ENCODE peak calls at places on chromosomes 13 and 19, in seven cellular contexts. One of them, this sample, is unnamed.
A peak's percentile ranks its signal among the peaks of the same experiment; 100 is the strongest.

GRCh38 chr19:14440049-14440448 is 6.9 kb downstream of the PKN1 start:
- DNase-seq in fibroblast of the aortic adventitia: no peak
- DNase-seq in activated CD4-positive, alpha-beta T cell treated with anti-CD3 and anti-CD28 coated beads, Interleukin-2, amount 50 U/mL, for 4 hours: peak; percentile 63
- DNase-seq in effector CD4-positive, alpha-beta T cell: peak; percentile 62
- DNase-seq in astrocyte of the hippocampus: no peak
- DNase-seq in left ventricle myocardium superior: peak; percentile 84
- DNase-seq in fibroblast of lung: no peak
- DNase-seq in this sample: no peak

GRCh38 chr19:48473161-48473966 is 4.2 kb downstream of the CYTH2 start:
- DNase-seq in fibroblast of the aortic adventitia: no peak
- DNase-seq in fibroblast of lung: no peak
- DNase-seq in left ventricle myocardium superior: no peak
- DNase-seq in activated CD4-positive, alpha-beta T cell treated with anti-CD3 and anti-CD28 coated beads, Interleukin-2, amount 50 U/mL, for 4 hours: no peak
- DNase-seq in astrocyte of the hippocampus: no peak
- DNase-seq in effector CD4-positive, alpha-beta T cell: no peak
- DNase-seq in this sample: no peak

GRCh38 chr13:89455741-89456140 is 1784.6 kb downstream of the SLITRK5 start:
- DNase-seq in astrocyte of the hippocampus: peak; percentile 17
- DNase-seq in effector CD4-positive, alpha-beta T cell: no peak
- DNase-seq in left ventricle myocardium superior: no peak
- DNase-seq in fibroblast of the aortic adventitia: no peak
- DNase-seq in fibroblast of lung: no peak
- DNase-seq in activated CD4-positive, alpha-beta T cell treated with anti-CD3 and anti-CD28 coated beads, Interleukin-2, amount 50 U/mL, for 4 hours: no peak
- DNase-seq in this sample: no peak

GRCh38 chr19:42120276-42121010 is 11.8 kb downstream of the POU2F2 start:
- DNase-seq in effector CD4-positive, alpha-beta T cell: no peak
- DNase-seq in left ventricle myocardium superior: no peak
- DNase-seq in fibroblast of the aortic adventitia: no peak
- DNase-seq in activated CD4-positive, alpha-beta T cell treated with anti-CD3 and anti-CD28 coated beads, Interleukin-2, amount 50 U/mL, for 4 hours: no peak
- DNase-seq in fibroblast of lung: no peak
- DNase-seq in astrocyte of the hippocampus: no peak
- DNase-seq in this sample: no peak

GRCh38 chr13:20191902-20192469 is 752 bp downstream of the GJB2 start:
- DNase-seq in fibroblast of lung: no peak
- DNase-seq in effector CD4-positive, alpha-beta T cell: no peak
- DNase-seq in fibroblast of the aortic adventitia: peak; percentile 10
- DNase-seq in activated CD4-positive, alpha-beta T cell treated with anti-CD3 and anti-CD28 coated beads, Interleukin-2, amount 50 U/mL, for 4 hours: no peak
- DNase-seq in astrocyte of the hippocampus: peak; percentile 38
- DNase-seq in left ventricle myocardium superior: peak; percentile 32
- DNase-seq in this sample: peak; percentile 17

GRCh38 chr13:59867867-59868266 is 295.9 kb downstream of the DIAPH3 start:
- DNase-seq in fibroblast of lung: no peak
- DNase-seq in left ventricle myocardium superior: no peak
- DNase-seq in astrocyte of the hippocampus: no peak
- DNase-seq in activated CD4-positive, alpha-beta T cell treated with anti-CD3 and anti-CD28 coated beads, Interleukin-2, amount 50 U/mL, for 4 hours: no peak
- DNase-seq in effector CD4-positive, alpha-beta T cell: no peak
- DNase-seq in fibroblast of the aortic adventitia: no peak
- DNase-seq in this sample: no peak

GRCh38 chr13:76225815-76226489 is 589.8 kb downstream of the LMO7 start:
- DNase-seq in left ventricle myocardium superior: peak; percentile 59
- DNase-seq in astrocyte of the hippocampus: no peak
- DNase-seq in fibroblast of the aortic adventitia: peak; percentile 42
- DNase-seq in activated CD4-positive, alpha-beta T cell treated with anti-CD3 and anti-CD28 coated beads, Interleukin-2, amount 50 U/mL, for 4 hours: no peak
- DNase-seq in effector CD4-positive, alpha-beta T cell: no peak
- DNase-seq in fibroblast of lung: peak; percentile 82
- DNase-seq in this sample: no peak

GRCh38 chr19:5978606-5979552 is 939 bp upstream of the RANBP3 start:
- DNase-seq in fibroblast of lung: no peak
- DNase-seq in fibroblast of the aortic adventitia: no peak
- DNase-seq in activated CD4-positive, alpha-beta T cell treated with anti-CD3 and anti-CD28 coated beads, Interleukin-2, amount 50 U/mL, for 4 hours: no peak
- DNase-seq in astrocyte of the hippocampus: no peak
- DNase-seq in effector CD4-positive, alpha-beta T cell: no peak
- DNase-seq in left ventricle myocardium superior: peak; percentile 20
- DNase-seq in this sample: no peak

GRCh38 chr13:95605426-95606125 is 38.9 kb downstream of the DZIP1 start:
- DNase-seq in effector CD4-positive, alpha-beta T cell: no peak
- DNase-seq in fibroblast of the aortic adventitia: no peak
- DNase-seq in activated CD4-positive, alpha-beta T cell treated with anti-CD3 and anti-CD28 coated beads, Interleukin-2, amount 50 U/mL, for 4 hours: no peak
- DNase-seq in astrocyte of the hippocampus: no peak
- DNase-seq in left ventricle myocardium superior: no peak
- DNase-seq in fibroblast of lung: no peak
- DNase-seq in this sample: no peak

GRCh38 chr13:110106726-110107125 is 200.2 kb downstream of the COL4A1 start:
- DNase-seq in fibroblast of the aortic adventitia: peak; percentile 56
- DNase-seq in astrocyte of the hippocampus: peak; percentile 88
- DNase-seq in left ventricle myocardium superior: peak; percentile 86
- DNase-seq in effector CD4-positive, alpha-beta T cell: no peak
- DNase-seq in activated CD4-positive, alpha-beta T cell treated with anti-CD3 and anti-CD28 coated beads, Interleukin-2, amount 50 U/mL, for 4 hours: no peak
- DNase-seq in fibroblast of lung: peak; percentile 41
- DNase-seq in this sample: no peak

GRCh38 chr13:21458457-21458815 is 667 bp downstream of the ZDHHC20 start:
- DNase-seq in activated CD4-positive, alpha-beta T cell treated with anti-CD3 and anti-CD28 coated beads, Interleukin-2, amount 50 U/mL, for 4 hours: peak; percentile 14
- DNase-seq in astrocyte of the hippocampus: peak; percentile 42
- DNase-seq in left ventricle myocardium superior: peak; percentile 50
- DNase-seq in effector CD4-positive, alpha-beta T cell: no peak
- DNase-seq in fibroblast of the aortic adventitia: peak; percentile 8
- DNase-seq in fibroblast of lung: no peak
- DNase-seq in this sample: peak; percentile 23

GRCh38 chr13:30696278-30697176 is 38.8 kb upstream of the ALOX5AP start:
- DNase-seq in effector CD4-positive, alpha-beta T cell: no peak
- DNase-seq in left ventricle myocardium superior: peak; percentile 52
- DNase-seq in fibroblast of the aortic adventitia: no peak
- DNase-seq in activated CD4-positive, alpha-beta T cell treated with anti-CD3 and anti-CD28 coated beads, Interleukin-2, amount 50 U/mL, for 4 hours: no peak
- DNase-seq in astrocyte of the hippocampus: peak; percentile 29
- DNase-seq in fibroblast of lung: no peak
- DNase-seq in this sample: no peak

GRCh38 chr19:38233740-38234251 is 9.8 kb upstream of the DPF1 start:
- DNase-seq in astrocyte of the hippocampus: peak; percentile 82
- DNase-seq in fibroblast of lung: peak; percentile 75
- DNase-seq in effector CD4-positive, alpha-beta T cell: peak; percentile 69
- DNase-seq in fibroblast of the aortic adventitia: peak; percentile 78
- DNase-seq in left ventricle myocardium superior: peak; percentile 90
- DNase-seq in activated CD4-positive, alpha-beta T cell treated with anti-CD3 and anti-CD28 coated beads, Interleukin-2, amount 50 U/mL, for 4 hours: peak; percentile 65
- DNase-seq in this sample: peak; percentile 89

GRCh38 chr19:46378268-46378667 is 31.4 kb downstream of the PPP5C start:
- DNase-seq in fibroblast of the aortic adventitia: peak; percentile 86
- DNase-seq in effector CD4-positive, alpha-beta T cell: no peak
- DNase-seq in left ventricle myocardium superior: no peak
- DNase-seq in fibroblast of lung: peak; percentile 80
- DNase-seq in astrocyte of the hippocampus: peak; percentile 58
- DNase-seq in activated CD4-positive, alpha-beta T cell treated with anti-CD3 and anti-CD28 coated beads, Interleukin-2, amount 50 U/mL, for 4 hours: no peak
- DNase-seq in this sample: peak; percentile 81

GRCh38 chr13:44104969-44105368 is 225.3 kb downstream of the LACC1 start:
- DNase-seq in fibroblast of lung: no peak
- DNase-seq in activated CD4-positive, alpha-beta T cell treated with anti-CD3 and anti-CD28 coated beads, Interleukin-2, amount 50 U/mL, for 4 hours: no peak
- DNase-seq in effector CD4-positive, alpha-beta T cell: no peak
- DNase-seq in left ventricle myocardium superior: no peak
- DNase-seq in fibroblast of the aortic adventitia: no peak
- DNase-seq in astrocyte of the hippocampus: no peak
- DNase-seq in this sample: no peak

GRCh38 chr13:41231786-41232185 is 31.6 kb downstream of the MTRF1 start:
- DNase-seq in fibroblast of the aortic adventitia: peak; percentile 12
- DNase-seq in astrocyte of the hippocampus: peak; percentile 26
- DNase-seq in fibroblast of lung: peak; percentile 29
- DNase-seq in effector CD4-positive, alpha-beta T cell: no peak
- DNase-seq in left ventricle myocardium superior: peak; percentile 47
- DNase-seq in activated CD4-positive, alpha-beta T cell treated with anti-CD3 and anti-CD28 coated beads, Interleukin-2, amount 50 U/mL, for 4 hours: no peak
- DNase-seq in this sample: no peak

GRCh38 chr19:8609210-8610040 is 1.1 kb downstream of the ADAMTS10 start:
- DNase-seq in fibroblast of the aortic adventitia: peak; percentile 60
- DNase-seq in effector CD4-positive, alpha-beta T cell: no peak
- DNase-seq in astrocyte of the hippocampus: peak; percentile 91
- DNase-seq in fibroblast of lung: peak; percentile 59
- DNase-seq in left ventricle myocardium superior: peak; percentile 79
- DNase-seq in activated CD4-positive, alpha-beta T cell treated with anti-CD3 and anti-CD28 coated beads, Interleukin-2, amount 50 U/mL, for 4 hours: no peak
- DNase-seq in this sample: peak; percentile 77

GRCh38 chr19:4140237-4140711 is 13.2 kb upstream of the CREB3L3 start:
- DNase-seq in activated CD4-positive, alpha-beta T cell treated with anti-CD3 and anti-CD28 coated beads, Interleukin-2, amount 50 U/mL, for 4 hours: no peak
- DNase-seq in left ventricle myocardium superior: peak; percentile 39
- DNase-seq in effector CD4-positive, alpha-beta T cell: no peak
- DNase-seq in fibroblast of lung: peak; percentile 76
- DNase-seq in astrocyte of the hippocampus: peak; percentile 68
- DNase-seq in fibroblast of the aortic adventitia: peak; percentile 79
- DNase-seq in this sample: peak; percentile 84

GRCh38 chr13:40096357-40096911 is 441.0 kb downstream of the COG6 start:
- DNase-seq in fibroblast of the aortic adventitia: no peak
- DNase-seq in effector CD4-positive, alpha-beta T cell: no peak
- DNase-seq in fibroblast of lung: no peak
- DNase-seq in left ventricle myocardium superior: no peak
- DNase-seq in astrocyte of the hippocampus: no peak
- DNase-seq in activated CD4-positive, alpha-beta T cell treated with anti-CD3 and anti-CD28 coated beads, Interleukin-2, amount 50 U/mL, for 4 hours: peak; percentile 45
- DNase-seq in this sample: no peak